ENCODE peak calls at places on chromosomes 11 and 22, in ten cellular contexts. G, N, W, B, V, I, A, J, C and Q are unnamed samples.

GRCh38 chr11:9956483-9956882 is 292.6 kb downstream of the SWAP70 start:
- DNase-seq in B (no peak), I (peak), W (no peak), G (no peak), C (no peak), J (no peak), N (peak), A (no peak), V (no peak), Q (no peak)

GRCh38 chr11:1030086-1030485 is 6.4 kb downstream of the MUC6 start:
- DNase-seq in J (no peak), I (no peak), C (no peak), W (no peak), A (no peak), B (no peak), V (no peak), N (no peak), G (no peak), Q (no peak)

GRCh38 chr11:26994579-26995210 is 783 bp downstream of the FIBIN start:
- DNase-seq in I (no peak), V (peak), B (no peak), W (no peak), J (no peak), C (no peak), N (no peak), G (no peak), A (no peak), Q (no peak)

GRCh38 chr11:12773591-12773990 is 99.4 kb downstream of the TEAD1 start:
- DNase-seq in J (no peak), C (no peak), I (no peak), A (no peak), W (no peak), B (no peak), G (no peak), N (peak), V (no peak), Q (no peak)

GRCh38 chr11:92941676-92942571 is 27.5 kb upstream of the MTNR1B start:
- DNase-seq in W (no peak), I (peak), G (peak), B (peak), J (peak), A (peak), V (no peak), N (peak), C (peak), Q (no peak)

GRCh38 chr11:126318642-126319373 is 14.9 kb downstream of the DCPS start:
- DNase-seq in W (peak), A (no peak), J (peak), B (no peak), C (no peak), V (no peak), I (peak), N (peak), G (peak), Q (no peak)

GRCh38 chr22:17672417-17672991 is 33.9 kb downstream of the BCL2L13 start:
- DNase-seq in C (no peak), N (peak), W (no peak), A (no peak), I (peak), G (no peak), B (no peak), V (no peak), J (no peak), Q (no peak)

GRCh38 chr22:24402460-24403192 is 24.8 kb upstream of the ADORA2A start:
- DNase-seq in G (peak), N (peak), C (peak), B (peak), W (peak), V (no peak), A (peak), J (peak), I (peak), Q (peak)

GRCh38 chr11:69705901-69706787 is 2.3 kb upstream of the FGF19 start:
- DNase-seq in B (no peak), J (no peak), W (no peak), C (peak), G (no peak), I (no peak), V (no peak), A (no peak), N (no peak), Q (no peak)

GRCh38 chr22:21657020-21657360 is 8.8 kb upstream of the PPIL2 start:
- DNase-seq in I (no peak), N (no peak), G (no peak), J (no peak), W (no peak), V (no peak), B (no peak), C (no peak), A (no peak), Q (no peak)

GRCh38 chr11:70574725-70575347 is 176.5 kb downstream of the CTTN start:
- DNase-seq in G (no peak), C (peak), V (no peak), I (no peak), B (peak), J (no peak), A (no peak), N (no peak), W (no peak), Q (no peak)

GRCh38 chr11:86063536-86063935 is 5.3 kb downstream of the PICALM start:
- DNase-seq in W (no peak), I (no peak), B (peak), V (no peak), J (no peak), G (no peak), C (no peak), A (no peak), N (peak), Q (no peak)

GRCh38 chr11:87966744-87967143 is 208.5 kb downstream of the RAB38 start:
- DNase-seq in N (no peak), G (no peak), C (no peak), V (no peak), A (no peak), J (no peak), W (peak), I (no peak), B (no peak), Q (no peak)

GRCh38 chr22:48101704-48102103 is 1339.3 kb downstream of the TBC1D22A start:
- DNase-seq in C (no peak), G (no peak), V (no peak), J (no peak), N (no peak), W (no peak), B (no peak), A (no peak), I (no peak), Q (no peak)

GRCh38 chr22:19885841-19886592 is 31.3 kb upstream of the GNB1L start:
- DNase-seq in G (no peak), I (no peak), C (no peak), B (no peak), J (no peak), V (peak), W (no peak), N (no peak), A (no peak), Q (no peak)

GRCh38 chr22:35064664-35065063 is 1.3 kb upstream of the ISX start:
- DNase-seq in N (no peak), A (no peak), C (peak), V (no peak), G (no peak), I (no peak), J (peak), B (no peak), W (no peak), Q (no peak)

GRCh38 chr11:111882202-111882601 is 2.9 kb downstream of the CFAP68 start:
- DNase-seq in C (no peak), N (no peak), G (no peak), V (no peak), J (no peak), W (no peak), A (no peak), I (no peak), B (no peak), Q (no peak)

GRCh38 chr22:49330421-49331222 is 497.1 kb downstream of the BRD1 start:
- DNase-seq in N (no peak), I (no peak), G (no peak), V (no peak), J (no peak), A (no peak), B (no peak), C (no peak), W (no peak), Q (no peak)

GRCh38 chr11:19777342-19778102 is 64.9 kb downstream of the NAV2 start:
- DNase-seq in B (peak), W (no peak), I (peak), N (peak), C (peak), V (no peak), A (peak), G (peak), J (peak), Q (no peak)

GRCh38 chr11:63813563-63814382 is 517 bp downstream of the SPINDOC start:
- DNase-seq in W (peak), A (peak), C (no peak), J (no peak), V (peak), I (peak), G (peak), B (no peak), N (peak), Q (no peak)

GRCh38 chr11:12625438-12626071 is 48.7 kb upstream of the TEAD1 start:
- DNase-seq in A (peak), J (peak), I (peak), G (peak), B (no peak), V (no peak), W (no peak), N (peak), C (no peak), Q (no peak)

GRCh38 chr11:130246719-130247118 is 68.0 kb downstream of the ZBTB44 start:
- DNase-seq in W (no peak), B (no peak), J (no peak), I (peak), N (peak), C (no peak), V (no peak), A (no peak), G (peak), Q (no peak)

GRCh38 chr11:117807482-117808272 is 10.7 kb upstream of the DSCAML1 start:
- DNase-seq in B (no peak), J (peak), W (peak), V (peak), N (peak), A (peak), I (peak), G (peak), C (no peak), Q (peak)

GRCh38 chr11:6928916-6929315 is 2.7 kb downstream of the ZNF215 start:
- DNase-seq in G (no peak), C (no peak), B (no peak), V (no peak), W (no peak), I (no peak), N (no peak), A (no peak), J (no peak), Q (no peak)

GRCh38 chr11:123407996-123408597 is 22.0 kb upstream of the GRAMD1B start:
- DNase-seq in V (no peak), N (no peak), C (no peak), G (no peak), W (no peak), I (no peak), J (no peak), B (no peak), A (no peak), Q (no peak)
- TF ChIP-seq CTCF in V (no peak), N (no peak), C (no peak), G (no peak), W (no peak), I (no peak), J (no peak), B (no peak), A (no peak), Q (no peak)

GRCh38 chr11:77467233-77467632 is 6.7 kb downstream of the PAK1 start:
- DNase-seq in I (peak), N (no peak), B (peak), A (peak), G (no peak), W (no peak), C (no peak), V (no peak), J (no peak), Q (no peak)

GRCh38 chr11:77467993-77468392 is 5.9 kb downstream of the PAK1 start:
- DNase-seq in V (no peak), I (no peak), A (no peak), N (peak), B (no peak), W (no peak), J (no peak), G (no peak), C (no peak), Q (no peak)

GRCh38 chr11:77470504-77470903 is 3.4 kb downstream of the PAK1 start:
- DNase-seq in N (no peak), C (no peak), G (no peak), A (no peak), J (no peak), V (no peak), B (no peak), W (no peak), I (no peak), Q (no peak)

GRCh38 chr11:77470971-77471370 is 2.9 kb downstream of the PAK1 start:
- DNase-seq in C (no peak), W (no peak), J (no peak), B (no peak), G (no peak), A (no peak), N (no peak), V (no peak), I (no peak), Q (no peak)

DNA sequence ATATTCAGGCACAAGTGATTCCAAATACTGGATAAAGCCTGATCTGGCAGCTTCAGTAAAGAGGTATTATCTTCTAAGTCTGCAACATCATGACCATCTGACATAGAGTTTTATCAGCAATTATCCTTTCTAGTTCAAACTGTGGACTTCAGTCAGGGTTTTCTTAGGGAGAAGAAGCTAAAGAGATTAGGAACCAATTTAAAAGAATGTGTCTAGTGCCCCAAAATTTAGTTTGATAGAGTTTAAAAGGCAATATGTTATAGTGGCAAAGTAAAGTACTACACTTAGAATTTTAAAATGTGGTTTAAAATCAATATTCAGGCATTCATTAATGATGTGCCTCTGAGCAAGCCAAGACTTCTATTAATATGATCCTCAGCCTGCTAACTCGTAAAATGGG is 5.4 kb downstream of the PAK1 start:
- DNase-seq in I (no peak), W (no peak), G (no peak), N (no peak), B (no peak), C (no peak), V (no peak), A (no peak), J (no peak), Q (no peak)
- TF ChIP-seq CTCF in I (no peak), W (no peak), G (no peak), N (no peak), B (peak), C (no peak), V (no peak), A (no peak), J (no peak), Q (no peak)

GRCh38 chr11:74446445-74446844 is 20.9 kb downstream of the KCNE3 start:
- DNase-seq in A (no peak), C (no peak), N (peak), V (no peak), B (no peak), W (no peak), I (no peak), G (no peak), J (no peak), Q (no peak)

GRCh38 chr11:74444173-74444832 is 23.0 kb downstream of the KCNE3 start:
- DNase-seq in J (no peak), N (no peak), I (no peak), V (no peak), C (no peak), B (no peak), A (no peak), W (no peak), G (no peak), Q (no peak)

GRCh38 chr11:74442601-74443000 is 24.7 kb downstream of the KCNE3 start:
- DNase-seq in I (peak), W (no peak), J (no peak), G (peak), A (peak), B (no peak), N (peak), V (no peak), C (no peak), Q (no peak)

GRCh38 chr11:74447720-74448119 is 19.6 kb downstream of the KCNE3 start:
- DNase-seq in I (no peak), A (no peak), J (no peak), G (no peak), W (no peak), B (peak), V (no peak), N (no peak), C (no peak), Q (no peak)

DNA sequence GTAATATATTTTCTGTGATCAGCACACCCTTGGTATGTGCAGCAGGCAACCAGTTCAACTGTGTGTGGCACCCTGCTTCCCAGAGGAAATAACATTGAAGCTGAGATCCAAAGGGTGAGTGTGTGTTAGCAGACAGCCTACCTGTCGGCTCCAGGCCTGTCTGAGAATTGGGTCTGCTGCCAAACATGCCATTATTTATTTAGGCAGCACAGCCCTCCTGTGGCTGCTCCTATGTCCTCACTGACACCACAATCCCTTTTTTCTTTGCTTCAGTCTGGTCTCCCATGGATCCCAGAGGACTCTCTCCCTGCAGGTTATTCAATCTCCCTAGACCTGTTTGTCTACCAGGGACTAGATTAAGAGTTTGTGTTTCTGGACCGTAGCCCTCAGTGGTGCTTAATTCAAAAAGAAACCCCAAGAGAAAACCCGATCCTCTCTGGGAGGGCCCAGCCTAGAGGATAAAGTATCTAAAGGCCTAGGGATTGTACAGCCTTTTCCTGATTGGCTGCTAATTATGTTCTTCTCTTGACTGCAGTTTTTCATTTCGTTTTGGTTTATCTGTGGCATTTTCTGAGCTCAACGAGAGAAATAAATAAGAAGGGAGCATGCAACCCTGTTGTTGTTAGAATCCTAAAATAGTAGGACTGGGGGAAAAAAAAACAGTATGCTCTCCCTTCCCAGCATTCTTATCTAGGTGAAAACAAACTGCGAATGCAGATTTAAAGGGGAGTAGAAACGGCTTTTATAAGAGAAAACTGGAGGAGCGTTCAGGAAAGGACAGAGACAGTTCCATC is 24.1 kb downstream of the KCNE3 start:
- DNase-seq in W (no peak), B (peak), I (peak), A (peak), G (peak), V (no peak), N (peak), J (peak), C (peak), Q (no peak)
- TF ChIP-seq CTCF in W (no peak), B (peak), I (no peak), A (peak), G (peak), V (no peak), N (peak), J (peak), C (peak), Q (no peak)

GRCh38 chr11:5807580-5807979 is 1.1 kb upstream of the OR52N2 start:
- DNase-seq in N (no peak), B (no peak), I (no peak), J (no peak), A (no peak), W (no peak), G (no peak), C (peak), V (peak), Q (no peak)
- TF ChIP-seq CTCF in N (no peak), B (no peak), I (no peak), J (no peak), A (no peak), W (no peak), G (peak), C (no peak), V (no peak), Q (no peak)

GRCh38 chr11:134276396-134277175 is 407 bp downstream of the GLB1L3 start:
- DNase-seq in J (peak), W (no peak), V (peak), C (no peak), N (no peak), I (no peak), G (no peak), B (no peak), A (no peak), Q (no peak)
- TF ChIP-seq CTCF in J (no peak), W (no peak), V (no peak), C (no peak), N (no peak), I (no peak), G (no peak), B (no peak), A (no peak), Q (no peak)

GRCh38 chr22:30178180-30179126 is 68.1 kb downstream of the LIF start:
- DNase-seq in V (no peak), B (no peak), W (no peak), C (no peak), N (no peak), G (no peak), A (no peak), I (no peak), J (no peak), Q (no peak)
- TF ChIP-seq CTCF in V (no peak), B (no peak), W (no peak), C (no peak), N (peak), G (no peak), A (no peak), I (no peak), J (no peak), Q (no peak)

GRCh38 chr11:17987826-17988225 is 25.0 kb downstream of the SERGEF start:
- DNase-seq in G (no peak), I (no peak), A (no peak), C (no peak), J (no peak), N (no peak), W (no peak), B (no peak), V (no peak), Q (no peak)

GRCh38 chr11:17985517-17985916 is 27.3 kb downstream of the SERGEF start:
- DNase-seq in W (no peak), G (no peak), C (peak), I (peak), J (peak), V (no peak), B (peak), A (no peak), N (no peak), Q (no peak)

GRCh38 chr11:17986007-17986710 is 26.7 kb downstream of the SERGEF start:
- DNase-seq in W (no peak), A (no peak), V (no peak), J (peak), N (peak), I (peak), G (peak), C (no peak), B (no peak), Q (no peak)

GRCh38 chr11:17988465-17988864 is 24.4 kb downstream of the SERGEF start:
- DNase-seq in N (no peak), B (no peak), V (no peak), A (no peak), W (no peak), C (no peak), I (no peak), G (no peak), J (no peak), Q (no peak)

DNA sequence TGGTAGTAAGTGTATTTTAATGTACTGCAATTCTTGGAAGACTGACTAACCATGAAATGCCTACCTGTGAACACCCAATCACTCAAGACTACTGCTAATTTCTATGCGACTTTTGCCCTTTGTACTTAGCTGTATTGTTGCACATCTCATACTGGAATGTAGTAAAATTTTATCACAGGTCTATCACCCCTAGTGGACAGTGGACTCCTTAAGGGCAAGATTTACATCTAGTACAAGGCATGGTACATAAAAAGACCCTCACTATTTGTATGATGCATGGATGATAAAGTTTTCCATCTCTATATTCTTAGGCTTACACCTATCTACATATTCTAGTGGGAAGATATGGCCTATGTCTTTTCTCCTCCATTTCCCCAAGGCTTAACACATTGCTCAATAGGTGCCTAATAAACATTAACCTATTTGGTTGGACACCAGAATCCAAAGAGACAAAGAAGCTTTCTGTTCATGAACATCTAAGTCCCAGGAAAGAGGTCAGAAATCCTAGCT is 26.1 kb downstream of the SERGEF start:
- DNase-seq in G (no peak), V (no peak), A (no peak), B (no peak), J (no peak), I (no peak), C (peak), W (no peak), N (no peak), Q (no peak)
- TF ChIP-seq CTCF in G (peak), V (no peak), A (no peak), B (peak), J (no peak), I (peak), C (peak), W (no peak), N (no peak), Q (no peak)